ENCODE peak calls at places on chromosomes 11 and 22, in four cellular contexts. J is HEK293T, T is neural crest cell, N is NAMALWA. F is an unnamed sample.

GRCh38 chr11:128039140-128040021 is 548.0 kb downstream of the ETS1 start:
- DNase-seq in J (no peak), N (peak), T (no peak), F (no peak)

GRCh38 chr11:11895672-11896071 is 53.9 kb downstream of the USP47 start:
- DNase-seq in J (no peak), T (no peak), N (peak), F (no peak)

GRCh38 chr22:44975444-44976262 is 34.2 kb downstream of the PHF21B start:
- DNase-seq in J (peak), N (peak), T (peak), F (peak)

GRCh38 chr11:63826471-63827190 is 12.3 kb upstream of the MARK2 start:
- DNase-seq in T (no peak), N (no peak), J (no peak), F (no peak)

GRCh38 chr11:132093861-132094260 is 723.4 kb downstream of the NTM start:
- DNase-seq in J (no peak), T (no peak), N (no peak), F (no peak)

GRCh38 chr11:43936081-43936480 is 6.4 kb upstream of the C11orf96 start:
- DNase-seq in J (no peak), T (no peak), N (no peak), F (no peak)

GRCh38 chr11:12188548-12189317 is 78.3 kb downstream of the MICAL2 start:
- DNase-seq in N (no peak), J (no peak), T (no peak), F (no peak)

GRCh38 chr11:117281159-117281558 is 10.0 kb upstream of the BACE1-AS start:
- DNase-seq in N (no peak), J (no peak), T (no peak), F (no peak)

GRCh38 chr11:64094463-64095223 is 58.9 kb downstream of the FLRT1 start:
- DNase-seq in N (no peak), T (no peak), J (no peak), F (no peak)

GRCh38 chr11:115279831-115280761 is 224.1 kb downstream of the CADM1 start:
- DNase-seq in J (no peak), N (no peak), T (no peak), F (no peak)

GRCh38 chr11:134558258-134558835 is 146.3 kb upstream of the B3GAT1 start:
- DNase-seq in N (no peak), J (no peak), T (no peak), F (no peak)

GRCh38 chr11:112042161-112042960 is 17.2 kb downstream of the DLAT start:
- DNase-seq in N (no peak), J (no peak), T (no peak), F (no peak)

GRCh38 chr11:40537734-40538133 is 921.7 kb downstream of the LRRC4C start:
- DNase-seq in T (no peak), J (no peak), N (no peak), F (no peak)

GRCh38 chr11:86988351-86988881 is 33.2 kb upstream of the FZD4 start:
- DNase-seq in N (no peak), J (no peak), T (no peak), F (no peak)

GRCh38 chr22:43088979-43089717 is at the start of gene TTLL1:
- DNase-seq in J (peak), T (peak), N (peak), F (peak)

GRCh38 chr11:110147965-110148709 is 54.9 kb downstream of the ZC3H12C start:
- DNase-seq in T (no peak), J (no peak), N (no peak), F (no peak)

F was measured in progenitor cell of endocrine pancreas.